ENCODE peak calls at places on chromosomes 7 and 10, in five cellular contexts. One of them, this sample, is unnamed.

GRCh38 chr7:148882668-148883232 is 1.3 kb downstream of the EZH2 start:
- DNase-seq in SK-N-SH: no peak
- DNase-seq in K562: no peak
- DNase-seq in HepG2: no peak
- DNase-seq in GM12878: no peak
- DNase-seq in this sample: no peak

GRCh38 chr10:89738551-89739209 is 37.3 kb downstream of the KIF20B start:
- DNase-seq in SK-N-SH: no peak
- DNase-seq in K562: no peak
- DNase-seq in HepG2: no peak
- DNase-seq in GM12878: peak
- DNase-seq in this sample: no peak

GRCh38 chr7:114864278-114864677 is 57.6 kb upstream of the MDFIC start:
- DNase-seq in SK-N-SH: no peak
- DNase-seq in K562: no peak
- DNase-seq in HepG2: no peak
- DNase-seq in GM12878: no peak
- DNase-seq in this sample: peak

GRCh38 chr7:148811892-148812291 is 72.2 kb downstream of the EZH2 start:
- DNase-seq in SK-N-SH: no peak
- DNase-seq in K562: no peak
- DNase-seq in HepG2: no peak
- DNase-seq in GM12878: no peak
- DNase-seq in this sample: no peak

GRCh38 chr10:43845121-43845520 is 196.4 kb upstream of the ZNF32 start:
- DNase-seq in SK-N-SH: no peak
- DNase-seq in K562: no peak
- DNase-seq in HepG2: no peak
- DNase-seq in GM12878: no peak
- DNase-seq in this sample: no peak

GRCh38 chr7:16794990-16795389 is 9.8 kb downstream of the AGR2 start:
- DNase-seq in SK-N-SH: peak
- DNase-seq in K562: no peak
- DNase-seq in HepG2: no peak
- DNase-seq in GM12878: no peak
- DNase-seq in this sample: no peak

GRCh38 chr10:130691787-130692186 is 555.6 kb downstream of the GLRX3 start:
- DNase-seq in SK-N-SH: no peak
- DNase-seq in K562: no peak
- DNase-seq in HepG2: no peak
- DNase-seq in GM12878: no peak
- DNase-seq in this sample: no peak

GRCh38 chr10:61662794-61663259 is at the start of gene CABCOCO1:
- DNase-seq in SK-N-SH: peak
- DNase-seq in K562: no peak
- DNase-seq in HepG2: no peak
- DNase-seq in GM12878: no peak
- DNase-seq in this sample: peak

GRCh38 chr7:137753067-137753466 is 93.7 kb downstream of the DGKI start:
- DNase-seq in SK-N-SH: no peak
- DNase-seq in K562: no peak
- DNase-seq in HepG2: no peak
- DNase-seq in GM12878: no peak
- DNase-seq in this sample: no peak

GRCh38 chr7:123635551-123636359 is 19.9 kb upstream of the LMOD2 start:
- DNase-seq in SK-N-SH: peak
- DNase-seq in K562: peak
- DNase-seq in HepG2: peak
- DNase-seq in GM12878: no peak
- DNase-seq in this sample: peak
- TF ChIP-seq MXI1 in SK-N-SH: no peak
- TF ChIP-seq MXI1 in K562: no peak
- TF ChIP-seq MXI1 in HepG2: no peak
- TF ChIP-seq MXI1 in GM12878: no peak
- TF ChIP-seq MXI1 in this sample: no peak

GRCh38 chr10:118839348-118839747 is 84.6 kb upstream of the CACUL1 start:
- DNase-seq in SK-N-SH: no peak
- DNase-seq in K562: no peak
- DNase-seq in HepG2: no peak
- DNase-seq in GM12878: no peak
- DNase-seq in this sample: no peak

GRCh38 chr10:118840071-118840775 is 85.5 kb upstream of the CACUL1 start:
- DNase-seq in SK-N-SH: no peak
- DNase-seq in K562: peak
- DNase-seq in HepG2: no peak
- DNase-seq in GM12878: no peak
- DNase-seq in this sample: no peak

GRCh38 chr10:118841881-118842605 is 87.3 kb upstream of the CACUL1 start:
- DNase-seq in SK-N-SH: no peak
- DNase-seq in K562: no peak
- DNase-seq in HepG2: no peak
- DNase-seq in GM12878: no peak
- DNase-seq in this sample: no peak

GRCh38 chr10:118842826-118843624 is 88.3 kb upstream of the CACUL1 start:
- DNase-seq in SK-N-SH: no peak
- DNase-seq in K562: no peak
- DNase-seq in HepG2: no peak
- DNase-seq in GM12878: no peak
- DNase-seq in this sample: no peak

GRCh38 chr10:118840776-118841468 is 86.2 kb upstream of the CACUL1 start:
- DNase-seq in SK-N-SH: no peak
- DNase-seq in K562: no peak
- DNase-seq in HepG2: no peak
- DNase-seq in GM12878: no peak
- DNase-seq in this sample: no peak
- TF ChIP-seq MXI1 in SK-N-SH: no peak
- TF ChIP-seq MXI1 in K562: no peak
- TF ChIP-seq MXI1 in HepG2: no peak
- TF ChIP-seq MXI1 in GM12878: no peak
- TF ChIP-seq MXI1 in this sample: no peak

DNA sequence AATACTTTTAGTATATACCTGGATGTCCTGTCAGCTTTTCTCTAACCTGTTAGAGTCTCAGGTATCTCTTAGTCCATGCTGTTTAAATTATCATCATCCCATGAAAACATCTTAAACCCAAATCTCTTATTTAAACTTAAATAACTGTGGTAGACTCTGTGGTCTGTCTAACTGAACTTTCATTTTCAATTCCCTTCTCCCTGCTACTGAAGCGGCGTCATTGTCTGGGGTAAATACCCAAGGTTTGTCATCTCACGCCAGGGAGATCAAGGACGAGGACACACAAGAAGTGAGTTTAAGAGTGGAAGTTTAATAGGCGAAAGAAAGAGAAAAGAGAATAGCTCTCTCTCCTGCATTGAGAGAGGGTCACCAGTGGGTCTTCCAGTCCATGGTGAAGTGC is 804.4 kb upstream of the CELF2 start:
- DNase-seq in SK-N-SH: no peak
- DNase-seq in K562: no peak
- DNase-seq in HepG2: no peak
- DNase-seq in GM12878: no peak
- DNase-seq in this sample: no peak
- TF ChIP-seq MXI1 in SK-N-SH: no peak
- TF ChIP-seq MXI1 in K562: no peak
- TF ChIP-seq MXI1 in HepG2: no peak
- TF ChIP-seq MXI1 in GM12878: no peak
- TF ChIP-seq MXI1 in this sample: no peak

GRCh38 chr10:86671985-86672710 is 3.8 kb downstream of the LDB3 start:
- DNase-seq in SK-N-SH: no peak
- DNase-seq in K562: peak
- DNase-seq in HepG2: no peak
- DNase-seq in GM12878: no peak
- DNase-seq in this sample: peak

GRCh38 chr10:86674912-86675311 is 6.6 kb downstream of the LDB3 start:
- DNase-seq in SK-N-SH: no peak
- DNase-seq in K562: no peak
- DNase-seq in HepG2: no peak
- DNase-seq in GM12878: no peak
- DNase-seq in this sample: no peak

GRCh38 chr10:86673216-86673826 is 5.0 kb downstream of the LDB3 start:
- DNase-seq in SK-N-SH: peak
- DNase-seq in K562: no peak
- DNase-seq in HepG2: no peak
- DNase-seq in GM12878: no peak
- DNase-seq in this sample: no peak

GRCh38 chr10:86671419-86671818 is 3.1 kb downstream of the LDB3 start:
- DNase-seq in SK-N-SH: no peak
- DNase-seq in K562: no peak
- DNase-seq in HepG2: no peak
- DNase-seq in GM12878: no peak
- DNase-seq in this sample: no peak

GRCh38 chr10:86673827-86674581 is 5.7 kb downstream of the LDB3 start:
- DNase-seq in SK-N-SH: peak
- DNase-seq in K562: no peak
- DNase-seq in HepG2: no peak
- DNase-seq in GM12878: no peak
- DNase-seq in this sample: no peak
- TF ChIP-seq MXI1 in SK-N-SH: no peak
- TF ChIP-seq MXI1 in K562: no peak
- TF ChIP-seq MXI1 in HepG2: no peak
- TF ChIP-seq MXI1 in GM12878: no peak
- TF ChIP-seq MXI1 in this sample: no peak

GRCh38 chr10:1243486-1244182 is 187.4 kb downstream of the WDR37 start:
- DNase-seq in SK-N-SH: peak
- DNase-seq in K562: peak
- DNase-seq in HepG2: no peak
- DNase-seq in GM12878: no peak
- DNase-seq in this sample: no peak

GRCh38 chr10:1241322-1241890 is 185.2 kb downstream of the WDR37 start:
- DNase-seq in SK-N-SH: no peak
- DNase-seq in K562: no peak
- DNase-seq in HepG2: no peak
- DNase-seq in GM12878: no peak
- DNase-seq in this sample: no peak

GRCh38 chr10:1242975-1243374 is 186.8 kb downstream of the WDR37 start:
- DNase-seq in SK-N-SH: no peak
- DNase-seq in K562: no peak
- DNase-seq in HepG2: no peak
- DNase-seq in GM12878: no peak
- DNase-seq in this sample: no peak

GRCh38 chr10:1241973-1242935 is 186.1 kb downstream of the WDR37 start:
- DNase-seq in SK-N-SH: no peak
- DNase-seq in K562: no peak
- DNase-seq in HepG2: no peak
- DNase-seq in GM12878: no peak
- DNase-seq in this sample: no peak

GRCh38 chr10:1244493-1244892 is 188.3 kb downstream of the WDR37 start:
- DNase-seq in SK-N-SH: no peak
- DNase-seq in K562: no peak
- DNase-seq in HepG2: no peak
- DNase-seq in GM12878: no peak
- DNase-seq in this sample: no peak
- TF ChIP-seq MXI1 in SK-N-SH: no peak
- TF ChIP-seq MXI1 in K562: no peak
- TF ChIP-seq MXI1 in HepG2: no peak
- TF ChIP-seq MXI1 in GM12878: no peak
- TF ChIP-seq MXI1 in this sample: no peak

GRCh38 chr7:23696916-23697441 is 13.0 kb upstream of the STK31 start:
- DNase-seq in SK-N-SH: peak
- DNase-seq in K562: peak
- DNase-seq in HepG2: peak
- DNase-seq in GM12878: no peak
- DNase-seq in this sample: peak
- TF ChIP-seq MXI1 in SK-N-SH: no peak
- TF ChIP-seq MXI1 in K562: no peak
- TF ChIP-seq MXI1 in HepG2: no peak
- TF ChIP-seq MXI1 in GM12878: no peak
- TF ChIP-seq MXI1 in this sample: no peak

GRCh38 chr7:103683348-103683747 is 237.3 kb upstream of the SLC26A5 start:
- DNase-seq in SK-N-SH: no peak
- DNase-seq in K562: no peak
- DNase-seq in HepG2: no peak
- DNase-seq in GM12878: no peak
- DNase-seq in this sample: no peak

GRCh38 chr7:103680161-103681144 is 234.4 kb upstream of the SLC26A5 start:
- DNase-seq in SK-N-SH: no peak
- DNase-seq in K562: peak
- DNase-seq in HepG2: no peak
- DNase-seq in GM12878: no peak
- DNase-seq in this sample: no peak

GRCh38 chr7:103679156-103680132 is 233.4 kb upstream of the SLC26A5 start:
- DNase-seq in SK-N-SH: no peak
- DNase-seq in K562: no peak
- DNase-seq in HepG2: peak
- DNase-seq in GM12878: no peak
- DNase-seq in this sample: peak
- TF ChIP-seq MXI1 in SK-N-SH: no peak
- TF ChIP-seq MXI1 in K562: no peak
- TF ChIP-seq MXI1 in HepG2: no peak
- TF ChIP-seq MXI1 in GM12878: no peak
- TF ChIP-seq MXI1 in this sample: no peak

DNA sequence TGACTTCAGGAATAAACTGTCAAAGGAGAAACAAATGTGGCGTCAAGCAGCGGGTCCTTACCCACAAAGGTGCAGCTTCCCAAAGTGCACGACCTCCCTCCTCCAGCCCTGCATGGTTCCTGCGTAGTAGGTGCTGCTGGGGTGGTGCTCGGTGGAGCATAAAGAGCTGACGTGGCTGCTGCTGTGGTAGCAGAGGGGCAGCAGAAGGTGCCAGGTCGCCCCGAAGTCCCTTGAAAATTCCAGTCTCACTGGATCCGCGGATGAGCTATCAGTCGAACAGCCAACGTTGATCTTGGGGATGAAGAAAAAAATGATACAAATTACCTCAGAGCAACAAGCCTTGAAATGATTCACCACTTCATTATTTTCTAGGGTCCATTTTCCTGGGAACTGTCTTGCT is 105.0 kb upstream of the SLC26A5 start:
- DNase-seq in SK-N-SH: no peak
- DNase-seq in K562: no peak
- DNase-seq in HepG2: no peak
- DNase-seq in GM12878: no peak
- DNase-seq in this sample: peak
- TF ChIP-seq MXI1 in SK-N-SH: no peak
- TF ChIP-seq MXI1 in K562: no peak
- TF ChIP-seq MXI1 in HepG2: no peak
- TF ChIP-seq MXI1 in GM12878: no peak
- TF ChIP-seq MXI1 in this sample: no peak